ENCODE peak calls at places on chromosome 19, in nine cellular contexts. One of them, this sample, is unnamed.

GRCh38 chr19:10680545-10681135 is 20.6 kb upstream of the QTRT1 start:
- DNase-seq in activated naive CD4-positive, alpha-beta T cell treated with anti-CD3 and anti-CD28 coated beads for 36 hours: no peak
- DNase-seq in T-helper 17 cell: no peak
- DNase-seq in stimulated activated CD4-positive, alpha-beta T cell treated with anti-CD3 and anti-CD28 coated beads, Interleukin-15, amount 100 ng/mL, for 1 hour: no peak
- DNase-seq in kidney epithelial cell: no peak
- DNase-seq in ELR: no peak
- DNase-seq in ELF-1: no peak
- DNase-seq in HEK293T: no peak
- DNase-seq in lower leg skin: no peak
- DNase-seq in this sample: no peak

GRCh38 chr19:48351341-48351752 is 12.4 kb downstream of the TMEM143 start:
- DNase-seq in activated naive CD4-positive, alpha-beta T cell treated with anti-CD3 and anti-CD28 coated beads for 36 hours: peak
- DNase-seq in T-helper 17 cell: peak
- DNase-seq in stimulated activated CD4-positive, alpha-beta T cell treated with anti-CD3 and anti-CD28 coated beads, Interleukin-15, amount 100 ng/mL, for 1 hour: peak
- DNase-seq in kidney epithelial cell: no peak
- DNase-seq in ELR: peak
- DNase-seq in ELF-1: peak
- DNase-seq in HEK293T: peak
- DNase-seq in lower leg skin: peak
- DNase-seq in this sample: peak

GRCh38 chr19:35689836-35690235 is 14.5 kb upstream of the ZBTB32 start:
- DNase-seq in activated naive CD4-positive, alpha-beta T cell treated with anti-CD3 and anti-CD28 coated beads for 36 hours: no peak
- DNase-seq in T-helper 17 cell: no peak
- DNase-seq in stimulated activated CD4-positive, alpha-beta T cell treated with anti-CD3 and anti-CD28 coated beads, Interleukin-15, amount 100 ng/mL, for 1 hour: no peak
- DNase-seq in kidney epithelial cell: no peak
- DNase-seq in ELR: no peak
- DNase-seq in ELF-1: no peak
- DNase-seq in HEK293T: no peak
- DNase-seq in lower leg skin: no peak
- DNase-seq in this sample: no peak

GRCh38 chr19:38945562-38946228 is 15.0 kb downstream of the MRPS12 start:
- DNase-seq in activated naive CD4-positive, alpha-beta T cell treated with anti-CD3 and anti-CD28 coated beads for 36 hours: no peak
- DNase-seq in T-helper 17 cell: no peak
- DNase-seq in stimulated activated CD4-positive, alpha-beta T cell treated with anti-CD3 and anti-CD28 coated beads, Interleukin-15, amount 100 ng/mL, for 1 hour: no peak
- DNase-seq in kidney epithelial cell: no peak
- DNase-seq in ELR: peak
- DNase-seq in ELF-1: no peak
- DNase-seq in HEK293T: no peak
- DNase-seq in lower leg skin: no peak
- DNase-seq in this sample: no peak

GRCh38 chr19:1864480-1865171 is 1.2 kb upstream of the KLF16 start:
- DNase-seq in activated naive CD4-positive, alpha-beta T cell treated with anti-CD3 and anti-CD28 coated beads for 36 hours: peak
- DNase-seq in T-helper 17 cell: peak
- DNase-seq in stimulated activated CD4-positive, alpha-beta T cell treated with anti-CD3 and anti-CD28 coated beads, Interleukin-15, amount 100 ng/mL, for 1 hour: no peak
- DNase-seq in kidney epithelial cell: no peak
- DNase-seq in ELR: peak
- DNase-seq in ELF-1: peak
- DNase-seq in HEK293T: peak
- DNase-seq in lower leg skin: no peak
- DNase-seq in this sample: peak

GRCh38 chr19:58513694-58514563 is 2.1 kb upstream of the SLC27A5 start:
- DNase-seq in activated naive CD4-positive, alpha-beta T cell treated with anti-CD3 and anti-CD28 coated beads for 36 hours: peak
- DNase-seq in T-helper 17 cell: peak
- DNase-seq in stimulated activated CD4-positive, alpha-beta T cell treated with anti-CD3 and anti-CD28 coated beads, Interleukin-15, amount 100 ng/mL, for 1 hour: peak
- DNase-seq in kidney epithelial cell: peak
- DNase-seq in ELR: peak
- DNase-seq in ELF-1: peak
- DNase-seq in HEK293T: no peak
- DNase-seq in lower leg skin: peak
- DNase-seq in this sample: peak

GRCh38 chr19:52689804-52690394 is 44.9 kb downstream of the ZNF611 start:
- DNase-seq in activated naive CD4-positive, alpha-beta T cell treated with anti-CD3 and anti-CD28 coated beads for 36 hours: peak
- DNase-seq in T-helper 17 cell: peak
- DNase-seq in stimulated activated CD4-positive, alpha-beta T cell treated with anti-CD3 and anti-CD28 coated beads, Interleukin-15, amount 100 ng/mL, for 1 hour: peak
- DNase-seq in kidney epithelial cell: no peak
- DNase-seq in ELR: peak
- DNase-seq in ELF-1: peak
- DNase-seq in HEK293T: peak
- DNase-seq in lower leg skin: peak
- DNase-seq in this sample: no peak

GRCh38 chr19:32676186-32676894 is 692 bp downstream of the RGS9BP start:
- DNase-seq in activated naive CD4-positive, alpha-beta T cell treated with anti-CD3 and anti-CD28 coated beads for 36 hours: no peak
- DNase-seq in T-helper 17 cell: peak
- DNase-seq in stimulated activated CD4-positive, alpha-beta T cell treated with anti-CD3 and anti-CD28 coated beads, Interleukin-15, amount 100 ng/mL, for 1 hour: no peak
- DNase-seq in kidney epithelial cell: no peak
- DNase-seq in ELR: peak
- DNase-seq in ELF-1: peak
- DNase-seq in HEK293T: no peak
- DNase-seq in lower leg skin: no peak
- DNase-seq in this sample: peak

GRCh38 chr19:5903054-5903501 is 512 bp downstream of the NDUFA11 start:
- DNase-seq in activated naive CD4-positive, alpha-beta T cell treated with anti-CD3 and anti-CD28 coated beads for 36 hours: peak
- DNase-seq in T-helper 17 cell: no peak
- DNase-seq in stimulated activated CD4-positive, alpha-beta T cell treated with anti-CD3 and anti-CD28 coated beads, Interleukin-15, amount 100 ng/mL, for 1 hour: no peak
- DNase-seq in kidney epithelial cell: no peak
- DNase-seq in ELR: peak
- DNase-seq in ELF-1: peak
- DNase-seq in HEK293T: no peak
- DNase-seq in lower leg skin: no peak
- DNase-seq in this sample: peak

This sample was measured in OCI-M1.